ENCODE peak calls at places on chromosomes 16 and 17, in four cellular contexts. One of them, this sample, is unnamed.

GRCh38 chr16:83068686-83069085 is 441.9 kb downstream of the CDH13 start:
- DNase-seq in A673: peak; percentile 6
- DNase-seq in HL-60: no peak
- DNase-seq in AG04450: no peak
- DNase-seq in this sample: no peak

GRCh38 chr17:14790518-14790917 is 474.6 kb downstream of the PMP22 start:
- DNase-seq in A673: no peak
- DNase-seq in AG04450: peak; percentile 15
- DNase-seq in HL-60: peak; percentile 40
- DNase-seq in this sample: no peak

GRCh38 chr16:4373356-4373908 is 1.8 kb downstream of the VASN start:
- DNase-seq in HL-60: no peak
- DNase-seq in A673: no peak
- DNase-seq in AG04450: no peak
- DNase-seq in this sample: no peak

GRCh38 chr17:33297643-33298042 is 4.5 kb upstream of the ASIC2 start:
- DNase-seq in AG04450: no peak
- DNase-seq in A673: no peak
- DNase-seq in HL-60: no peak
- DNase-seq in this sample: no peak

GRCh38 chr16:14186007-14186953 is 115.2 kb downstream of the MRTFB start:
- DNase-seq in HL-60: no peak
- DNase-seq in A673: peak; percentile 25
- DNase-seq in AG04450: peak; percentile 36
- DNase-seq in this sample: no peak

GRCh38 chr17:10527419-10527818 is 9.1 kb upstream of the MYH1 start:
- DNase-seq in HL-60: no peak
- DNase-seq in A673: no peak
- DNase-seq in AG04450: no peak
- DNase-seq in this sample: no peak

GRCh38 chr17:74354123-74354522 is 7.5 kb downstream of the BTBD17 start:
- DNase-seq in AG04450: no peak
- DNase-seq in A673: peak; percentile 73
- DNase-seq in HL-60: peak; percentile 77
- DNase-seq in this sample: peak; percentile 70

GRCh38 chr17:7427549-7427948 is 1.1 kb upstream of the SPEM3 start:
- DNase-seq in AG04450: no peak
- DNase-seq in A673: no peak
- DNase-seq in HL-60: no peak
- DNase-seq in this sample: no peak

GRCh38 chr16:743794-744500 is 3.1 kb upstream of the CIAO3 start:
- DNase-seq in A673: no peak
- DNase-seq in AG04450: no peak
- DNase-seq in HL-60: no peak
- DNase-seq in this sample: no peak

GRCh38 chr16:66740533-66740932 is 10.9 kb downstream of the DYNC1LI2 start:
- DNase-seq in AG04450: no peak
- DNase-seq in HL-60: no peak
- DNase-seq in A673: no peak
- DNase-seq in this sample: no peak

GRCh38 chr17:17741346-17742023 is 60.2 kb downstream of the RAI1 start:
- DNase-seq in A673: peak; percentile 23
- DNase-seq in HL-60: no peak
- DNase-seq in AG04450: no peak
- DNase-seq in this sample: no peak
- TF ChIP-seq CTCF in A673: no peak
- TF ChIP-seq CTCF in HL-60: no peak
- TF ChIP-seq CTCF in AG04450: peak; percentile 30
- TF ChIP-seq CTCF in this sample: no peak

GRCh38 chr16:30924797-30925645 is 1.6 kb downstream of the FBXL19 start:
- DNase-seq in HL-60: no peak
- DNase-seq in AG04450: no peak
- DNase-seq in A673: no peak
- DNase-seq in this sample: no peak
- TF ChIP-seq CTCF in HL-60: no peak
- TF ChIP-seq CTCF in AG04450: no peak
- TF ChIP-seq CTCF in A673: no peak
- TF ChIP-seq CTCF in this sample: no peak

DNA sequence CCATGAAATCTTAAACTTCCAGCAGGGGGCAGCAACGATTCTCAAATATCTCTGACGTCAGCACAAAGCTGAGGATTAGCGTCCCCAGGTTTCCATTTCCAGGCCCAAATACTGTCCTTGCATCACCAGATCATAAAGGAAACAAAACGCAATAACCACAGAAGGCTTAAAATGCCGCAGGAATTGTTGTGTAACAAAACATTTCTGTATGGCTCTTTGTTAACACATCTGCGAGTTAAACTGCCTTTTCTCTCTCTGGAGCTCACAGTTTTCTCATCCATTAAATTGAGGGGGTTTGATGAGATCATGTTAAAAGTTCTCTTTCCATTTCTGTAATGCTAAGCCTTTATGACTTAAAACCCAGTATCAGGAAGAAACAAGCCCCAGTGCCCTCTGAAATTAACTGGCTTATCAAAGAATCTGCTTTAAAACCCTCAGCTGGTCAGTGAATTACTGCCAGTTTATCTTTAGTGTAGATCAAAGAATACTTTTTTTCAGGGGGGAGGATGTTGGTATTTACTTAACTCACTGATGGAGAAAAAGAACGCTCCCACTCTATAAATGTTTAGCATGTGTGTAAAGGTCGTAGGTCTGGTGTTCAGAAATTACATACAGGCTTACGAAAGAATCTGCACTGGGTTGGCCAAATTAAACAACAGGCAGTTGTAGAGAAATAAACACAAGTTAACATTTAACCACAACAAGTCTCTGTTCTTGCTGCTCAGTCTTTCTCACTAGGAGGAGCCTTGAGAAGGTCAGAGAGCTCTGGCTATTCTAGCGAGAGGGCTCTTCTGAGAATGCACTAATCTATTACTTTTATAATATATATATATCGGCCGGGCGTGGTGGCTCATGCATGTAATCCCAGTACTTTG is 10.6 kb upstream of the TERF2 start:
- DNase-seq in AG04450: peak; percentile 92
- DNase-seq in A673: peak; percentile 93
- DNase-seq in HL-60: peak; percentile 93
- DNase-seq in this sample: peak; percentile 80
- TF ChIP-seq CTCF in AG04450: peak; percentile 59
- TF ChIP-seq CTCF in A673: peak; percentile 71
- TF ChIP-seq CTCF in HL-60: peak; percentile 22
- TF ChIP-seq CTCF in this sample: peak; percentile 9

GRCh38 chr16:72760581-72760980 is 287.3 kb downstream of the ZFHX3 start:
- DNase-seq in A673: no peak
- DNase-seq in HL-60: no peak
- DNase-seq in AG04450: no peak
- DNase-seq in this sample: no peak
- TF ChIP-seq CTCF in A673: no peak
- TF ChIP-seq CTCF in HL-60: no peak
- TF ChIP-seq CTCF in AG04450: no peak
- TF ChIP-seq CTCF in this sample: no peak

GRCh38 chr17:48663134-48663924 is 37.2 kb upstream of the HOXB9 start:
- DNase-seq in AG04450: no peak
- DNase-seq in HL-60: no peak
- DNase-seq in A673: peak; percentile 44
- DNase-seq in this sample: no peak
- TF ChIP-seq CTCF in AG04450: no peak
- TF ChIP-seq CTCF in HL-60: no peak
- TF ChIP-seq CTCF in A673: peak; percentile 60
- TF ChIP-seq CTCF in this sample: no peak

DNA sequence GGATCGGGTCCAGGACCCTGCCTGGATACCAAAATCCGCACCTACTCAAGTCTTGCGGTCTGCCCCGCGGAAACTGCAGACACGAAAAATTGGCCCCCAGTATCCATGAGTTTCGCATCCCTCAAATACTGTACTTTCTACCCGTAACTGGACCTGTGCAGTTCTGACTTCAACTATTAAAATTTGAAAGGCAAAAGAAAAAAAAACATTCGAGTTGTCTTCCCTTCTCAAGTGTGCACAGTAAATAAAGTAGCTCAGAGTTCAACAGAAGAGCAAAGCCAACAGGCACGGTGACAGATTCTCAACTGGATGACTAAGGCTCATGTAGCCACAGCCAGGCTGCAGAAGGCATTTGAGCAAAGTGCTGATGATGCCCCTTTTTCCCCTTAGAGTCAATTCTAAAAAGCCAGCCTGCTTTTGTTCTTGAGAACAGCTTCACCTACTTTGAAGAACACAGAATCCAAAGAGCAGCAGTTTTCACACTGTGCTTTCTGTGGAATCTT is 32.5 kb downstream of the MARF1 start:
- DNase-seq in A673: no peak
- DNase-seq in AG04450: no peak
- DNase-seq in HL-60: no peak
- DNase-seq in this sample: no peak
- TF ChIP-seq CTCF in A673: no peak
- TF ChIP-seq CTCF in AG04450: no peak
- TF ChIP-seq CTCF in HL-60: no peak
- TF ChIP-seq CTCF in this sample: no peak

DNA sequence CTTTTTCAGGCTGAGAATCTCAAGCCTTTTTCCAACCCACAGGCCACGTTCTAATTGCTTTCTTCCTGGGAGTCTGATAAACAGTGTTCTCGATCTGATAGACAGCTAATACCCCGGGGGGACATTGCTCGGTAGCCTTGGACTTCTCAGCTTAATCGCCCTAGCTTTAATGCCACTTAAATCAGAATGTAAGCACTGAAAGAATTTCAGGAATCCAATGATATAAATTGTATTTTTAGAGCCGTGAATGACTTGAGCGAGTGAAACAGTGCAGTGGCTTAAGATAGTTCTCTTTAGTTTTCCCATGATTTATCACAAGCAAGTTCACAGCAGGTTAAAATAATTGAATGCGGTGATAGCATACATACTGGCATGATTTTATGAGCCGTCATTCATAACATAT is 116.2 kb upstream of the MYOCD start:
- DNase-seq in A673: peak; percentile 22
- DNase-seq in AG04450: no peak
- DNase-seq in HL-60: no peak
- DNase-seq in this sample: no peak
- TF ChIP-seq CTCF in A673: no peak
- TF ChIP-seq CTCF in AG04450: no peak
- TF ChIP-seq CTCF in HL-60: no peak
- TF ChIP-seq CTCF in this sample: no peak

GRCh38 chr17:62822080-62822904 is 14.2 kb upstream of the MARCHF10 start:
- DNase-seq in A673: no peak
- DNase-seq in HL-60: no peak
- DNase-seq in AG04450: no peak
- DNase-seq in this sample: no peak

GRCh38 chr17:62821213-62822079 is 13.3 kb upstream of the MARCHF10 start:
- DNase-seq in A673: no peak
- DNase-seq in HL-60: no peak
- DNase-seq in AG04450: no peak
- DNase-seq in this sample: no peak

GRCh38 chr17:62818491-62818890 is 10.4 kb upstream of the MARCHF10 start:
- DNase-seq in HL-60: no peak
- DNase-seq in AG04450: no peak
- DNase-seq in A673: no peak
- DNase-seq in this sample: no peak

GRCh38 chr17:62816282-62816839 is 8.2 kb upstream of the MARCHF10 start:
- DNase-seq in HL-60: no peak
- DNase-seq in A673: no peak
- DNase-seq in AG04450: no peak
- DNase-seq in this sample: no peak

GRCh38 chr17:62819511-62820221 is 11.6 kb upstream of the MARCHF10 start:
- DNase-seq in HL-60: no peak
- DNase-seq in A673: peak; percentile 5
- DNase-seq in AG04450: peak; percentile 92
- DNase-seq in this sample: no peak
- TF ChIP-seq CTCF in HL-60: no peak
- TF ChIP-seq CTCF in A673: no peak
- TF ChIP-seq CTCF in AG04450: no peak
- TF ChIP-seq CTCF in this sample: no peak